ENCODE peak calls at places on chromosomes 16 and 17, in four cellular contexts. Y, W, P and H are unnamed samples.
A peak's percentile ranks its signal among the peaks of the same experiment; 100 is the strongest.

GRCh38 chr16:3461120-3461519 is 17.6 kb downstream of the NAA60 start:
- DNase-seq in Y (no peak), W (no peak), P (no peak), H (peak; percentile 47)

GRCh38 chr16:86789621-86790051 is 211.3 kb downstream of the FOXL1 start:
- DNase-seq in Y (no peak), P (no peak), W (no peak), H (no peak)

GRCh38 chr17:41813039-41813680 is 356 bp downstream of the FKBP10 start:
- DNase-seq in P (no peak), Y (no peak), W (no peak), H (no peak)

GRCh38 chr17:1001640-1002411 is 4.9 kb downstream of the TIMM22 start:
- DNase-seq in Y (peak; percentile 64), P (peak; percentile 78), W (no peak), H (no peak)

GRCh38 chr17:43755389-43755875 is 3.2 kb downstream of the SOST start:
- DNase-seq in P (peak; percentile 9), W (no peak), Y (no peak), H (no peak)

GRCh38 chr16:73813523-73813922 is 483.1 kb upstream of the PSMD7 start:
- DNase-seq in P (peak; percentile 8), Y (no peak), W (peak; percentile 25), H (no peak)

GRCh38 chr17:694239-694638 is 20.4 kb downstream of the VPS53 start:
- DNase-seq in P (peak; percentile 89), Y (no peak), W (no peak), H (no peak)

GRCh38 chr16:66735891-66736290 is 15.5 kb downstream of the DYNC1LI2 start:
- DNase-seq in P (no peak), W (no peak), Y (no peak), H (no peak)

GRCh38 chr17:28711723-28712036 is at the start of gene PROCA1:
- DNase-seq in Y (no peak), W (no peak), P (no peak), H (peak; percentile 65)

GRCh38 chr16:69233124-69233523 is 46.2 kb downstream of the SNTB2 start:
- DNase-seq in Y (no peak), W (no peak), P (no peak), H (no peak)

GRCh38 chr17:77572065-77572601 is 386.4 kb upstream of the TNRC6C start:
- DNase-seq in W (no peak), P (no peak), Y (no peak), H (no peak)

GRCh38 chr17:924711-925480 is 54.7 kb downstream of the NXN start:
- DNase-seq in P (no peak), Y (peak; percentile 12), W (no peak), H (no peak)

GRCh38 chr17:45782889-45783592 is 1.1 kb upstream of the CRHR1 start:
- DNase-seq in W (peak; percentile 36), P (no peak), Y (peak; percentile 68), H (no peak)

GRCh38 chr16:66434619-66435430 is 7.7 kb downstream of the BEAN1 start:
- DNase-seq in Y (no peak), W (no peak), P (no peak), H (no peak)

GRCh38 chr17:4807534-4808377 is 804 bp downstream of the PLD2 start:
- DNase-seq in P (no peak), Y (peak; percentile 54), W (no peak), H (no peak)

GRCh38 chr17:83182620-83183063 is 103.2 kb downstream of the METRNL start:
- DNase-seq in W (peak; percentile 74), Y (peak; percentile 62), P (no peak), H (peak; percentile 17)

GRCh38 chr17:28961391-28961790 is 10.1 kb upstream of the PHF12 start:
- DNase-seq in Y (no peak), P (no peak), W (no peak), H (no peak)

GRCh38 chr17:48215583-48216139 is 108.1 kb downstream of the SNX11 start:
- DNase-seq in P (peak; percentile 56), Y (no peak), W (no peak), H (peak; percentile 57)

GRCh38 chr17:63002625-63003024 is 36.6 kb downstream of the TANC2 start:
- DNase-seq in P (no peak), W (no peak), Y (no peak), H (no peak)

GRCh38 chr17:57266842-57267241 is 10.5 kb downstream of the MSI2 start:
- DNase-seq in Y (no peak), W (no peak), P (no peak), H (no peak)
- H3K4me1 ChIP-seq in Y (peaks cover 36% of the 10 kb centered on the region), W (peaks cover 8% of the 10 kb centered on the region), P (no peaks in the 10 kb centered on the region), H (no peaks in the 10 kb centered on the region)

GRCh38 chr17:39045948-39046679 is 78.9 kb upstream of the FBXO47 start:
- DNase-seq in P (no peak), W (no peak), Y (no peak), H (no peak)
- TF ChIP-seq CTCF in P (no peak), W (no peak), Y (no peak), H (no peak)

DNA sequence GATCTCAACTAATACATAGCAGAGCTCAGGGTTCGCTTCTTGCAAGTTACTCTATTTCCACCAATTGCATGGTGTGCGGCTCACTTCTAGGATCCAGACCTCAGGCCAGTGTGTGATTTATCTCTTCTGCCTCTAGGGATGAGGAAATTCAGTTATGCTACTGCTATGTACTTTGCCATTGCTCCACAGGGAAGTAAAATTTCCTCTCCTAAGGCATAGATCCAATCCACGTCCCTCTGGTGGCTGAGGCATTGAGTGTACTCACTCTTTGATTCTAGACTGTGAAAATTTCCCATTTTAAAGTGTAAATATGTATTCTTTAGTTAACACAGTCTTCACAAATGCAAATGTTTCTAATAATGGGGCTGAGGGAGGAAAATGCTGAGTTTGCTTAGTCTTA is 214.1 kb downstream of the HS3ST3B1 start:
- DNase-seq in Y (no peak), P (peak; percentile 19), W (no peak), H (no peak)
- H3K4me1 ChIP-seq in Y (no peaks in the 10 kb centered on the region), P (no peaks in the 10 kb centered on the region), W (no peaks in the 10 kb centered on the region), H (no peaks in the 10 kb centered on the region)

DNA sequence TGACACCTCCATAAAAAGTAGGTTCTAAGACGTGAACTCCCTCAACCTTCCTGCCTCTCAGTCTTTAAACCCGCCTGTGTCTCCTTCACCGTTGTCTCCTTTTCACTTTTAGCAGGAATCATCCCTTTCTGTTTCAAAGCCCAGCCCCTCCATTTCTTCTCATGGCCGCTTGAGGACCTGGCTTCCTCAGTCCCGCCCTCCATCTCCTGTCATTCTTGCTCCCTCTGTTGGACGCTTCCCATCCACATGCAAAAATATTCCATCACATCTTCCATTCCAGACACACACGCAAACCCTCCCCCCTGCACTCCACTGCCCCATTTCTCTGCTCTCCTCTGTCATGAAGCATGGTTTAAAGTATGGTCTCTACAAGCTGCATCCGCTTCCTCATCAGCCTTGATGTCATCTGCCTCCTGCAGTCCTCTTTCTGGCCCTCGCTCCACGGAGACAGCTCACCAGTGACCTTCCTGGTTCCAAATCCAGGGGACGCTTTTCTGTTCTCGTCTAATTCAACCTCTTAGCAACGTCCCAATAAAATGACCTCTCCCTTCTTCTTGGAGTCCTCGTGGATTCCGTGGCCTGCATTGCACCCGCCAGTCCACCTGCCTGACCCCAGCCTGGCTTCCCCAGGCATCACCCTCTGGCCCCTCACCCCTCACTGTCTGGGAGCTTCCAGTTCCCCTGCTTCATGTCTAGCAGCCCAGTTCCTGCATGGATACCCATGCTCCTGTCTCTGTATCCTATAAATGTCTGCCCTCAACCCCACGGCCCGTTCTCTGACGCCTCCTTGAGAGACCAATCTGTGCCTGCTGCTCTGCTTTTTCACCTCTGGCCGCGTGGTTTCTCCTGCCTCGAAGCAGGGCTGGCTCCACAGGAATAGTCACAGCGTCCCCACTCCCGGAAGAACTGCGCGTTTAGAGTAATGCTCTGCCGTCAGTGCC is 26.2 kb downstream of the ANKRD40 start:
- DNase-seq in Y (no peak), P (peak; percentile 80), W (peak; percentile 51), H (no peak)
- TF ChIP-seq CTCF in Y (peak; percentile 21), P (peak; percentile 74), W (peak; percentile 61), H (peak; percentile 66)

DNA sequence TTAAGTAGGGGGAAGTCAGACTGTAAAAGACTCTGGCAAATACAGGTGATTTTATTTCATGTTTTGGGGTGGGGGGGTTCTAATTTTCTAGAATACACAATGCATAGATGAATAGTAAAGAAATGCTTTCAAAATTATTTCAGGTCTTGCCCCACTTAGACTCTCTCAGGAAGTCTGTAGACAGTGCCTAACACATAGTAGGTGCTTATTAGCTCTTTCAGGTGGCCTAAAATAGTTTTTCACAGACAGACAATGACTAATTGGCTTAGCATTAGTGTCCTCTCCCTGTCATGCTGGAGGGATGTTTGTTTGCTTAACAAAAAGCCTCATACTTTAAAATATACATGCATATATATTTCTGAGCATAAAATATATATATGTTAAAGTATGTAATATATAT is 366.0 kb downstream of the SOX9 start:
- DNase-seq in Y (no peak), W (no peak), P (no peak), H (no peak)
- H3K4me1 ChIP-seq in Y (no peaks in the 10 kb centered on the region), W (no peaks in the 10 kb centered on the region), P (no peaks in the 10 kb centered on the region), H (peaks cover 19% of the 10 kb centered on the region)

DNA sequence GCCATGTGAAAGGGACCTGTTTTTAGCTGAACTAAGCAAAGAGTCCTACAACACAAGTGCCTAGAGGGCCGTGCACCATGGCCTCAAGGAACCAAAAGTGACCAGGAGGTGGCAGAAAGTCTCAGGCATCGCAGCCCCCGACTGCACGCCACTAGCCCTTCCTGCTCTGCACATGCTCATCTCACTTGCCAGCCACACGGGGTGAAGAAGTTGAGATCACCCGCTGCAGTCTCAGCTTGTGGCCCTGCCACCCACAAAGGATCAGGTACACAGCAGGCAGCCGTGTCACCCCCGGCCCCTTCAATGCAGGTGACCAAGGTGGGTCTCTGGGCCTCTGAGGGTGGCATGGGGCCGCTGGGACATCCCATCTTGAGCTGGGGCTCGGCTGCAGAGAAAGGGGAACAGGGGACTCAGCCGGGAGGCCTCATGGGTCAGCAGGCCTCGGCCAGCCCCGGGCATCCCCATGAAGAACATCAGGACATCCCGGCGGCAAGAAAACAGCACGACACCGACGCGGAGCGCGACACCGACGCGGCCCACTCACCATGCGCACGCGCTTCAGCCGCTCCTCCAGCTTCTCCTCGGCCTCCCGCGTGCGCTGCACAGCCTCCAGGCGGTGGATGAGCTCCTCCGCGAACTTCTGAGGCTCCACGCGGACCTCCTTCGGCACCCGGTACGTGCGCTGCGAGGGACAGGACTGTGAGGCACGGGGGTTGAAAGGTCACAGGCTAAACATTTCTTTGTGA is 21.0 kb downstream of the PDIA2 start:
- DNase-seq in P (peak; percentile 12), Y (no peak), W (no peak), H (no peak)
- TF ChIP-seq CTCF in P (no peak), Y (peak; percentile 9), W (no peak), H (no peak)

DNA sequence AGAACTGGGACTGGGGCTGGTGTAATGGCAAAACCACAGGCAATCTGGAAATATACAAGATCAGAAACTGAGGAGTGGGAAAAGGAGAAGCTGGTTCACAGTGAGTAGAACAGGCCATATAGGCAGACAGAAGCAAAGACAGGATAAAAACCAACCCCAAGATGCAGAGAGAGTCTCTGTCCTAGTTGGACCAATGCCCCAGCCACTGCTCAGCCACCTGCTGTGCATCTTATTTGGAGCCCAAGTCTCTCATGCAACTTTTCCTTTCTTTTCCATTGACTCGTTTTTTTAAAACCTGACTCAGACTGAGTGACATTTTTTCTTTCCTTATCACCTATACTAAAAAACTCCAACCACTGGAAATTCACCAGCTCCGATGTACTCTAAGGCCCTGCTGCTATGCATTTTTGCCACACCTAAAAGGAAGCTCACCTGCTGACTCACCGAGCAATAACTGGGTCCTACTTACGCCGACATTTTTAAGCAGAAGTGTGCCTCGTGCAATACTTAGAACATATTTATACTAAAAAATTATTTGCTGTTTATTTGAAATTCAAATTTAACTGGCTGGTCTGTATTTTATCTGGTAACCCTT is 100.8 kb upstream of the XYLT1 start:
- DNase-seq in Y (no peak), W (no peak), P (no peak), H (no peak)
- H3K4me1 ChIP-seq in Y (no peaks in the 10 kb centered on the region), W (no peaks in the 10 kb centered on the region), P (no peaks in the 10 kb centered on the region), H (no peaks in the 10 kb centered on the region)